ENCODE peak calls at places on chromosomes 16 and 17, in nine cellular contexts. V, T, L, Z, P, W, X, U and D are unnamed samples.

GRCh38 chr16:2142942-2143868 is 5.2 kb upstream of the RAB26 start:
- DNase-seq in Z (no peak), W (no peak), T (no peak), L (no peak), P (no peak), V (no peak), X (no peak), U (no peak), D (no peak)

GRCh38 chr16:11729787-11730186 is 12.9 kb downstream of the TXNDC11 start:
- DNase-seq in W (no peak), Z (no peak), P (no peak), U (no peak), T (no peak), L (no peak), X (no peak), V (no peak), D (no peak)

GRCh38 chr17:74437702-74438101 is 5.8 kb downstream of the GPRC5C start:
- DNase-seq in T (no peak), V (no peak), Z (peak; percentile 69), W (no peak), L (no peak), U (no peak), P (no peak), X (no peak), D (no peak)

GRCh38 chr16:57620316-57621231 is 7.9 kb upstream of the ADGRG1 start:
- DNase-seq in L (no peak), T (no peak), Z (no peak), P (peak; percentile 67), V (no peak), W (no peak), U (no peak), X (no peak), D (peak; percentile 75)

GRCh38 chr16:53282975-53283946 is 151.0 kb upstream of the RBL2 start:
- DNase-seq in W (peak; percentile 28), Z (peak; percentile 47), X (no peak), U (no peak), L (no peak), V (no peak), P (peak; percentile 51), T (no peak), D (no peak)

GRCh38 chr17:9905902-9906301 is 831 bp upstream of the RCVRN start:
- DNase-seq in U (no peak), W (no peak), Z (peak; percentile 10), V (no peak), L (peak; percentile 10), P (no peak), X (no peak), T (peak; percentile 54), D (no peak)

GRCh38 chr17:50221500-50222480 is 20.4 kb upstream of the COL1A1 start:
- DNase-seq in P (no peak), U (no peak), V (no peak), T (peak; percentile 58), X (no peak), L (no peak), W (no peak), Z (no peak), D (no peak)

GRCh38 chr17:37742762-37743611 is 1.9 kb downstream of the HNF1B start:
- DNase-seq in V (no peak), L (no peak), X (no peak), P (peak; percentile 88), U (no peak), W (no peak), T (no peak), Z (no peak), D (peak; percentile 31)

GRCh38 chr17:42773290-42774035 is at the start of gene VPS25:
- DNase-seq in U (peak; percentile 81), X (peak; percentile 62), Z (peak; percentile 88), L (peak; percentile 78), P (peak; percentile 88), W (peak; percentile 89), V (peak; percentile 68), T (peak; percentile 77), D (peak; percentile 84)

GRCh38 chr17:74271902-74272563 is 2.0 kb upstream of the DNAI2 start:
- DNase-seq in X (no peak), U (no peak), Z (no peak), L (peak; percentile 72), P (no peak), V (no peak), T (peak; percentile 36), W (no peak), D (no peak)

GRCh38 chr17:47905221-47905733 is 9.2 kb downstream of the SP2 start:
- DNase-seq in W (no peak), U (peak; percentile 66), T (peak; percentile 74), V (peak; percentile 67), X (no peak), P (no peak), Z (no peak), L (peak; percentile 50), D (peak; percentile 45)

GRCh38 chr16:23389201-23389600 is 63.8 kb downstream of the COG7 start:
- DNase-seq in T (no peak), U (no peak), P (no peak), Z (no peak), V (no peak), W (no peak), X (no peak), L (no peak), D (no peak)

GRCh38 chr16:11542069-11542775 is 44.5 kb downstream of the LITAF start:
- DNase-seq in V (no peak), T (no peak), W (no peak), Z (no peak), L (no peak), U (no peak), X (no peak), P (no peak), D (no peak)

GRCh38 chr17:83159204-83160049 is 80.0 kb downstream of the METRNL start:
- DNase-seq in P (no peak), Z (no peak), T (no peak), X (peak; percentile 0), L (no peak), W (no peak), V (no peak), U (no peak), D (no peak)

GRCh38 chr16:64507240-64508024 is 614.4 kb downstream of the CDH11 start:
- DNase-seq in W (no peak), V (no peak), T (no peak), L (no peak), P (no peak), X (no peak), Z (no peak), U (no peak), D (no peak)

GRCh38 chr16:75023019-75023418 is 24.2 kb downstream of the ZNRF1 start:
- DNase-seq in P (no peak), T (no peak), U (no peak), L (no peak), W (no peak), X (no peak), Z (no peak), V (no peak), D (no peak)

GRCh38 chr17:82915010-82915696 is 75.3 kb upstream of the ZNF750 start:
- DNase-seq in T (no peak), P (no peak), W (no peak), Z (peak; percentile 92), L (no peak), X (no peak), U (no peak), V (no peak), D (no peak)

GRCh38 chr16:68910051-68910450 is 66.7 kb downstream of the TANGO6 start:
- DNase-seq in X (no peak), P (no peak), T (no peak), L (no peak), Z (no peak), U (no peak), W (peak; percentile 3), V (no peak), D (no peak)